ENCODE peak calls at places on chromosomes 13 and 19, in six cellular contexts. Y is K562, W is GM12878, C is H1, A is HepG2, O is GM12891. K is an unnamed sample.

GRCh38 chr13:43058318-43058674 is 34.9 kb downstream of the DNAJC15 start:
- DNase-seq in Y (no peak), W (no peak), C (no peak), A (peak; percentile 46), O (no peak), K (no peak)

GRCh38 chr19:11699931-11700794 is 38.6 kb downstream of the ZNF823 start:
- DNase-seq in Y (peak; percentile 32), W (no peak), C (no peak), A (peak; percentile 33), O (no peak), K (no peak)

GRCh38 chr13:113122571-113123225 is at the start of gene F10:
- DNase-seq in Y (peak; percentile 64), W (no peak), C (peak; percentile 68), A (peak; percentile 95), O (no peak), K (no peak)

GRCh38 chr19:48925240-48925843 is 8.2 kb upstream of the DHDH start:
- DNase-seq in Y (no peak), W (no peak), C (no peak), A (peak; percentile 28), O (no peak), K (no peak)

GRCh38 chr19:1674293-1674679 is 21.9 kb upstream of the TCF3 start:
- DNase-seq in Y (peak; percentile 62), W (no peak), C (no peak), A (no peak), O (no peak), K (no peak)

GRCh38 chr13:77016241-77016812 is 10.6 kb downstream of the FBXL3 start:
- DNase-seq in Y (no peak), W (no peak), C (no peak), A (no peak), O (no peak), K (no peak)

GRCh38 chr13:74206061-74206561 is 71.9 kb upstream of the KLF12 start:
- DNase-seq in Y (no peak), W (no peak), C (no peak), A (no peak), O (no peak), K (no peak)

GRCh38 chr19:56667311-56667870 is 4.2 kb downstream of the ZNF835 start:
- DNase-seq in Y (no peak), W (no peak), C (no peak), A (no peak), O (no peak), K (no peak)

DNA sequence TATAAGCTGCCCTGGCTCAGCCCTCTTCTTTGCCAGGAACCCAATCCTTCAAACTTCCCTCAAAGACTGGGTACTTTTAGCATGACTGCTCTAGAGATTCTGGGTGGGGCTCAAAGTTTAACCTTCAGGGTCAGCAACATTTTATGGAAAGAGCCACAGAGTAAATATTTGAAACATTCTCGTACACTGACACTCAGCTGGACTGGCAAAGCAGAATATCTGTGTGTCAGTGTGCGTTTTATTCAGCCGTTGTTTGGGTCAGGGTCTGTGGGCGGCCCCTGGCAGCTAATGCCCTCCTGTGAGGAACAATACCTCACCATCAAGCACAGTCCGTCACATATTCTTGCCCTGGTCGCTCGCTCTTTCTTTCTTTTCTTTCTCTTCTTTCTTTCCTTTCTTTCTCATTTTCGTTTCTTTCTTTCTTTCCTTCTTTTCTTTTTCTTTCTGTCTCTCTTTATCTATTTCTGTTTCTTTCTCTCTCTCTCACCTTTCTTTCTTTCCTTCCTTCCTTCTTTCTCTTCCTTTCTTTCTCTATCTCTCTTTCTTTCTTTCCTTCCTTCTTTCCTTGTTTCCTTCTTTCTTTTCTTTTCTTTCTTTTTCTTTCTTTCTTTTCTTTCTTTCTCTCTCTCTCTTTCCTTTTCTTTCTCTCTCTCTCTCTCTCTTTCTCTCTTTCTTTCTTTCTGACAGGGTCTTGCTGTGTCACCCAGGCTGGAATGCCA is 10.7 kb downstream of the DPRX start:
- DNase-seq in Y (no peak), W (no peak), C (no peak), A (peak; percentile 87), O (no peak), K (no peak)
- TF ChIP-seq POLR2A in Y (no peak), W (no peak), C (no peak), A (no peak), O (no peak), K (no peak)

DNA sequence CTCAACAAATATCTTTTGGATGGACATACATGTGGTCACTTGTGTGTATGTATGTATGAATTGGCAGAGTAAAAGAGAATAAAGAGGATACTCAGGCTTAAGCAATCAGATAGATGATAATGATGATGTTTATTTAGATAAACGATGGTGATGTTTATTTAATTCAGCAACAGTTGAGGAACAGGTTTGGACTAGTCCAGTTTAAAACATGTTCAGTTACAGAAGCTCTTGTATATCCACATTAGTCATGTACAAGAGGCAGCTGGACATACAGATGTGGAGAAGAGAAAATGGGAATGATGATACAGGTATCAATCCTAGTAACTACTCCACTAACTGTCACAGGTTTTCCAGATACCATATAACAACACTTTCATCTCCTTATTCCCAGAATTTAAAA is 232.1 kb downstream of the DIAPH3 start:
- DNase-seq in Y (no peak), W (no peak), C (no peak), A (no peak), O (no peak), K (no peak)
- TF ChIP-seq TAF1 in Y (no peak), W (no peak), C (no peak), A (no peak), O (no peak), K (no peak)

GRCh38 chr19:54162241-54162805 is 2.8 kb upstream of the LENG1 start:
- DNase-seq in Y (peak; percentile 89), W (no peak), C (peak; percentile 87), A (no peak), O (no peak), K (peak; percentile 59)

GRCh38 chr19:54159352-54160181 is at the start of gene LENG1:
- DNase-seq in Y (peak; percentile 95), W (peak; percentile 99), C (peak; percentile 93), A (peak; percentile 100), O (peak; percentile 96), K (peak; percentile 97)

GRCh38 chr19:54158812-54159351 is 639 bp downstream of the LENG1 start:
- DNase-seq in Y (no peak), W (no peak), C (no peak), A (no peak), O (no peak), K (peak; percentile 49)

GRCh38 chr19:54160948-54161347 is 1.4 kb upstream of the LENG1 start:
- DNase-seq in Y (no peak), W (no peak), C (no peak), A (no peak), O (no peak), K (no peak)

GRCh38 chr19:54160182-54160811 is 776 bp upstream of the LENG1 start:
- DNase-seq in Y (peak; percentile 57), W (no peak), C (peak; percentile 58), A (no peak), O (no peak), K (no peak)
- TF ChIP-seq POLR2A in Y (no peak), W (no peak), C (no peak), A (peak; percentile 54), O (peak; percentile 17), K (no peak)

DNA sequence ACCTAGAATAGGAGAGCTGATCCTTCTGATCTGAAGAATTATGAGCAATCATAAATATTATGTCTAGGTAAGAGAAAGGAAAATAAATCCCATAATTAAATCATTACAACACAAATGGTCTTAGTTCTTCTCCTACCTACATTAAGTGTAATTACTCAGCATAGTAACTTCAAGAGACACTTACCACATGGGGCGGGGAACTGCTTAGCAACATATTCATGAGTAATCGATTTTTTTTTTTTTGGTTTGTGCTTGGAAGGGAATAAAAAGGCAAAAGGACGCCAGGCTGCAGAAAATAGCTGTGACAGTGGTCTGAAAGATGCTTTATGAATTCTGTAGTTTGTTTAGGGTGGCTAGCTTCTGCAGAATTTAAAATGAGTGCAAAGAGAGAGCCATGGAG is 103.3 kb upstream of the HTR2A start:
- DNase-seq in Y (no peak), W (no peak), C (no peak), A (no peak), O (no peak), K (no peak)
- TF ChIP-seq TAF1 in Y (no peak), W (no peak), C (no peak), A (no peak), O (no peak), K (no peak)

DNA sequence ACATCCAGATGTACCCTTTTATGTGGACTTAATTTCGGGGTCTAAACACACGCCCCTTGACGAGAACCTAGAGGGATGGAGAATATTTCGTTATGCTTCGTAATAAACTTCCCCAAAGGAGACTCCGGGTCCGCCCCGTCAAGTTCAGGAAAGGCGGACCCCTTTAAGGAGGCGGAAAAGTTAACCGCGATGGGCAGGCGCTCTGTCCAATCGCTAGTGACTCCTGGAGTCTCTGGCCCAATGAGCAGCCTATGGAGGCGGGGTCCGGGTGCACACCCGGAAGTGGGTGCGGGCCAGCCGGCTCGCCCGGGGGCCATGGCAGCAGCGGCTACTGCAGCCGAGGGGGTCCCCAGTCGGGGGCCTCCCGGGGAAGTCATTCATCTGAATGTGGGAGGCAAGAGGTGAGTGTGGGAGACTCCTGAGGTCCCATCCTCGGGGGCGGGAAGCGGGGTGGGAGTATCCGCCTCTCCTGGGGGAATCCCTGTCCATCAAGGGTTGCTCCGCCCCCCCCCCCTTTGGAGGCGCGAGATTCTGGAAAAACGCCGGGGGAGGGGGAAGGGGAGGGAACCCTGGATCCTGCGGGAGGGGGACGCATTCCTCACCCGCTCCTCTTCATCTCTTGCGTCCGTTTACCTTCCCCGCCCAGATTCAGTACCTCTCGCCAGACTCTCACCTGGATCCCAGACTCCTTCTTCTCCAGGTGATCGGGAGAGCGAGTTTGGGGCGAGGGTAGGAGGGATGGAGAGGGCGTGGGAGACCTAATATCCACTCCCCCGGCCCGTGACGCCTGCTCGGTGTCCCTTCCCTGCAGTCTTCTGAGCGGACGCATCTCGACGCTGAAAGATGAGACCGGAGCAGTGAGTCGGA is at the start of gene SHKBP1:
- DNase-seq in Y (peak; percentile 97), W (peak; percentile 86), C (peak; percentile 97), A (peak; percentile 84), O (peak; percentile 99), K (peak; percentile 100)
- TF ChIP-seq POLR2A in Y (peak; percentile 72), W (peak; percentile 84), C (no peak), A (peak; percentile 65), O (peak; percentile 26), K (peak; percentile 70)

DNA sequence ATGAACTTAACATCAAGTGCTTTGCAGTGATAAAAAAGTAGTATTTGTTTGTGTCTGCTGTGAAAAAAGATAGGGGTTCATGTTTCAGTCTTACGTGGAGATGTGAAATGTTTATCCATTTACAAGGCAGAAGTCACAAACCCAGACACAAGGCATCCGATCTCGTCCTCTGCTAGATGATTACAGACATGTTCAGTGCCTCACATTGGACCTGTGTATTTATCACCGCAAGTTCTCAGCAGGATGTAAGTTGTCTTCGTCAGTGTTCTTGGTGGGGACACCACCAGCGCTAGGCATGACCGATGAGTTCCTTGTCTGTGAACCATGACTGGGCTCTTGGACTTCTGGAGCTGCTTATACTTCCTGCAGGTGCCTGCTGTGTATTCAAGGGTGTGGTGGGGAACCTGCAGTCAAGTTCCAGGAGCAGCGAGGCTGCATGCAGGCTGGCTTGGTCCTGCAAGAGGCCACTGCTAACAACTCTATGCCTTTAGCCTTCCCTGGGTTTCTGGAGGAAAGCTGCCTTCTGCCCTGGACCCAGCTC is 105.4 kb downstream of the URI1 start:
- DNase-seq in Y (no peak), W (no peak), C (no peak), A (no peak), O (no peak), K (no peak)
- TF ChIP-seq TAF1 in Y (no peak), W (no peak), C (no peak), A (no peak), O (no peak), K (no peak)

DNA sequence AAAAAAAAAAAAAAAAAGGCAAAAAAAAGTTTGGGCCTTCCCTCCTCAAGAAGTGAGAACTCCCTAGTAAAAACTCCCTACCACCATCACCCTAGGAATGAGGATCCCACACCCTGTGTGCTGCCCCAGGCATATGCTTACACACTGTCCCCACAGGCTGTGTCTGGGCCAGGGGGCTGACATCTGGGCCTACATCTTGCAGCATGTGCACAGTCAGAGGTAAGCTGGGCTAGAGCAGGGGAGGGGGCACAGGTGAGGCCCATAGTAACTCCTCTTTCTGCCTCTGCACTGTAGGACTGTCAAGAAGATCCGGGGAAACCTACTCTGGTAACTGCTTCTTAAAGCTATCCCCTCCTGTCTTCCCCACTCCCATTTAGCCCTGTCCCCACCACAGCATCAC is 1.0 kb downstream of the HAUS5 start:
- DNase-seq in Y (no peak), W (no peak), C (no peak), A (no peak), O (no peak), K (no peak)
- TF ChIP-seq POLR2A in Y (no peak), W (no peak), C (no peak), A (no peak), O (no peak), K (no peak)